ENCODE peak calls at places on chromosome 11, in four cellular contexts. S, E, A and I are unnamed samples.
A peak's percentile ranks its signal among the peaks of the same experiment; 100 is the strongest.

GRCh38 chr11:3613998-3614741 is 27.6 kb downstream of the ART5 start:
- DNase-seq in S (no peak), E (no peak), A (no peak), I (no peak)

GRCh38 chr11:120606116-120607010 is 94.8 kb downstream of the GRIK4 start:
- DNase-seq in S (no peak), E (no peak), A (no peak), I (no peak)

GRCh38 chr11:116162086-116162485 is 610.7 kb downstream of the BUD13 start:
- DNase-seq in S (no peak), E (no peak), A (no peak), I (no peak)

GRCh38 chr11:75204685-75205667 is 35.6 kb upstream of the TPBGL start:
- DNase-seq in S (peak; percentile 72), E (peak; percentile 85), A (peak; percentile 92), I (peak; percentile 70)

GRCh38 chr11:67664696-67665536 is 9.5 kb downstream of the ALDH3B2 start:
- DNase-seq in S (no peak), E (no peak), A (no peak), I (no peak)

GRCh38 chr11:75815345-75815983 is 454 bp downstream of the UVRAG start:
- DNase-seq in S (no peak), E (peak; percentile 25), A (peak; percentile 48), I (peak; percentile 64)

GRCh38 chr11:106842134-106842533 is 176.1 kb downstream of the GUCY1A2 start:
- DNase-seq in S (no peak), E (no peak), A (no peak), I (no peak)

GRCh38 chr11:45994421-45995341 is 72.2 kb downstream of the LARGE2 start:
- DNase-seq in S (peak; percentile 27), E (peak; percentile 7), A (peak; percentile 59), I (no peak)

GRCh38 chr11:19072464-19072863 is 11.9 kb upstream of the MRGPRX2 start:
- DNase-seq in S (no peak), E (no peak), A (no peak), I (no peak)

GRCh38 chr11:87897921-87898320 is 277.3 kb downstream of the RAB38 start:
- DNase-seq in S (no peak), E (no peak), A (no peak), I (no peak)

GRCh38 chr11:74462009-74462408 is 5.3 kb downstream of the KCNE3 start:
- DNase-seq in S (peak; percentile 73), E (no peak), A (peak; percentile 19), I (no peak)

GRCh38 chr11:70501026-70501901 is 102.9 kb downstream of the CTTN start:
- DNase-seq in S (no peak), E (no peak), A (peak; percentile 74), I (no peak)

GRCh38 chr11:33478111-33478573 is 221.0 kb downstream of the HIPK3 start:
- DNase-seq in S (no peak), E (no peak), A (no peak), I (no peak)

GRCh38 chr11:5550440-5551095 is 2.2 kb upstream of the OR52H1 start:
- DNase-seq in S (no peak), E (peak; percentile 29), A (no peak), I (no peak)

GRCh38 chr11:20364412-20364792 is 888 bp downstream of the HTATIP2 start:
- DNase-seq in S (no peak), E (no peak), A (no peak), I (no peak)

GRCh38 chr11:60942970-60943565 is 8.9 kb downstream of the SLC15A3 start:
- DNase-seq in S (no peak), E (no peak), A (no peak), I (no peak)

GRCh38 chr11:2860636-2861035 is 24.9 kb downstream of the CDKN1C start:
- DNase-seq in S (no peak), E (peak; percentile 7), A (no peak), I (no peak)

GRCh38 chr11:45179686-45180085 is 33.2 kb downstream of the PRDM11 start:
- DNase-seq in S (no peak), E (no peak), A (no peak), I (no peak)

GRCh38 chr11:111775024-111775710 is 9.0 kb upstream of the PPP2R1B start:
- DNase-seq in S (no peak), E (no peak), A (no peak), I (no peak)

GRCh38 chr11:73760066-73760679 is 701 bp downstream of the RAB6A start:
- DNase-seq in S (peak; percentile 47), E (no peak), A (peak; percentile 29), I (no peak)

GRCh38 chr11:93524173-93524536 is 19.0 kb downstream of the SMCO4 start:
- DNase-seq in S (no peak), E (no peak), A (no peak), I (no peak)

GRCh38 chr11:64718780-64719124 is 4.2 kb downstream of the NRXN2 start:
- DNase-seq in S (no peak), E (no peak), A (no peak), I (no peak)

GRCh38 chr11:70483077-70483861 is 84.9 kb downstream of the CTTN start:
- DNase-seq in S (no peak), E (peak; percentile 43), A (no peak), I (no peak)

GRCh38 chr11:133787379-133788103 is 57.8 kb downstream of the SPATA19 start:
- DNase-seq in S (no peak), E (no peak), A (no peak), I (no peak)

GRCh38 chr11:76578655-76579046 is 91.9 kb downstream of the LRRC32 start:
- DNase-seq in S (peak; percentile 83), E (peak; percentile 80), A (no peak), I (no peak)

GRCh38 chr11:87832216-87832615 is 343.0 kb downstream of the RAB38 start:
- DNase-seq in S (no peak), E (no peak), A (no peak), I (no peak)

GRCh38 chr11:2584812-2585565 is 114.8 kb downstream of the KCNQ1OT1 start:
- DNase-seq in S (no peak), E (no peak), A (no peak), I (peak; percentile 14)

GRCh38 chr11:65861533-65862183 is 1.4 kb downstream of the MUS81 start:
- DNase-seq in S (peak; percentile 35), E (no peak), A (no peak), I (no peak)

GRCh38 chr11:420054-420910 is 5.5 kb upstream of the SIGIRR start:
- DNase-seq in S (no peak), E (no peak), A (peak; percentile 2), I (no peak)

GRCh38 chr11:44286268-44286880 is 23.6 kb downstream of the ALX4 start:
- DNase-seq in S (peak; percentile 39), E (peak; percentile 15), A (peak; percentile 45), I (no peak)

GRCh38 chr11:2510626-2511402 is 66.0 kb downstream of the KCNQ1 start:
- DNase-seq in S (no peak), E (no peak), A (peak; percentile 32), I (peak; percentile 12)

GRCh38 chr11:10679644-10680043 is 13.9 kb downstream of the IRAG1 start:
- DNase-seq in S (no peak), E (no peak), A (no peak), I (no peak)

GRCh38 chr11:69141742-69142141 is 14.0 kb upstream of the SMIM38 start:
- DNase-seq in S (no peak), E (no peak), A (no peak), I (no peak)

GRCh38 chr11:34869425-34869824 is 46.8 kb downstream of the APIP start:
- DNase-seq in S (no peak), E (no peak), A (no peak), I (no peak)
- TF ChIP-seq CTCF in S (no peak), E (peak; percentile 54), A (no peak), I (no peak)

GRCh38 chr11:7278314-7278917 is 26.7 kb downstream of the SYT9 start:
- DNase-seq in S (no peak), E (peak; percentile 40), A (peak; percentile 15), I (no peak)
- TF ChIP-seq CTCF in S (peak; percentile 35), E (peak; percentile 79), A (peak; percentile 69), I (peak; percentile 77)

GRCh38 chr11:72353861-72354260 is 80.5 kb downstream of the CLPB start:
- DNase-seq in S (no peak), E (no peak), A (peak; percentile 62), I (no peak)
- TF ChIP-seq CTCF in S (no peak), E (peak; percentile 51), A (peak; percentile 40), I (no peak)

GRCh38 chr11:119491753-119492455 is 68.9 kb upstream of the THY1 start:
- DNase-seq in S (no peak), E (peak; percentile 26), A (no peak), I (no peak)
- TF ChIP-seq CTCF in S (no peak), E (peak; percentile 68), A (peak; percentile 63), I (peak; percentile 56)

DNA sequence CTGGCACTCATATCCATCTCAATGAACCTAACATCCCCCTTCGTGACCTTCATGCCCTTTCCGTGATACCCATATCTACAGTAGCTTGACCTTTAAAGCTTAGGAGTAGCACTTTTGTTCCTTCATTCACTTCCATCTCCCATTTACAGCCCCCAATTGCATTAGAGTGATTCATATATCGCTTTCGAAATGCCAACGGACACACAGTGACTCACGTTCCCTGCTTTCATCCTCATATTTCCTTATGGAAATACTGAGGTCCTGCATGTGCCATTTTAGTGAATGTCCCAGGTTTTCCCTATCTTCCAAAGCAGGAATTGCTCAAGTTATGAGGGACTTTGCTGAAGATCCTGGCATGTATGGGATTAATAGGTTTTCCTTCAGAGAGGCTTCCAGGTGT is 44.3 kb upstream of the CEP126 start:
- DNase-seq in S (no peak), E (peak; percentile 61), A (no peak), I (no peak)
- TF ChIP-seq CTCF in S (no peak), E (peak; percentile 22), A (no peak), I (no peak)

GRCh38 chr11:118895093-118896039 is 11.7 kb downstream of the CXCR5 start:
- DNase-seq in S (no peak), E (no peak), A (peak; percentile 5), I (no peak)
- TF ChIP-seq CTCF in S (no peak), E (no peak), A (no peak), I (no peak)

GRCh38 chr11:121870202-121871045 is 245.6 kb downstream of the BLID start:
- DNase-seq in S (no peak), E (no peak), A (no peak), I (no peak)
- TF ChIP-seq CTCF in S (no peak), E (peak; percentile 35), A (peak; percentile 22), I (peak; percentile 14)